ENCODE peak calls at places on chromosomes 6 and 20, in four cellular contexts. T is tibial nerve, M is ovary, I is suprapubic skin. G is an unnamed sample.

GRCh38 chr6:12356983-12357972 is 67.1 kb downstream of the EDN1 start:
- DNase-seq in T (no peak), M (no peak), I (no peak), G (no peak)

GRCh38 chr20:25254986-25255680 is 7.2 kb downstream of the PYGB start:
- DNase-seq in T (no peak), M (no peak), I (peak; percentile 75), G (peak; percentile 86)

GRCh38 chr20:11890331-11891080 is 27.2 kb upstream of the BTBD3 start:
- DNase-seq in T (peak; percentile 56), M (peak; percentile 85), I (peak; percentile 88), G (peak; percentile 91)

GRCh38 chr6:3796396-3796795 is 44.9 kb upstream of the PXDC1 start:
- DNase-seq in T (no peak), M (peak; percentile 37), I (no peak), G (no peak)

GRCh38 chr20:2688041-2688591 is 4.5 kb upstream of the EBF4 start:
- DNase-seq in T (peak; percentile 40), M (peak; percentile 61), I (peak; percentile 77), G (peak; percentile 66)

GRCh38 chr6:26366504-26366903 is 1.5 kb downstream of the BTN3A2 start:
- DNase-seq in T (no peak), M (no peak), I (no peak), G (no peak)

GRCh38 chr20:37426106-37426505 is 80.2 kb downstream of the SRC start:
- DNase-seq in T (no peak), M (no peak), I (no peak), G (no peak)

GRCh38 chr6:37324131-37325033 is 29.4 kb upstream of the RNF8 start:
- DNase-seq in T (no peak), M (no peak), I (no peak), G (no peak)

GRCh38 chr6:340991-341827 is 48.9 kb downstream of the DUSP22 start:
- DNase-seq in T (no peak), M (no peak), I (no peak), G (no peak)

GRCh38 chr20:31605902-31606677 is 1.0 kb downstream of the ID1 start:
- DNase-seq in T (no peak), M (peak; percentile 52), I (no peak), G (peak; percentile 35)

GRCh38 chr6:27767851-27768250 is 144.3 kb downstream of the OR2B2 start:
- DNase-seq in T (no peak), M (no peak), I (no peak), G (no peak)

GRCh38 chr6:159908535-159908934 is 17.7 kb downstream of the MAS1 start:
- DNase-seq in T (no peak), M (no peak), I (no peak), G (no peak)

GRCh38 chr6:43878823-43879495 is 108.9 kb downstream of the VEGFA start:
- DNase-seq in T (no peak), M (no peak), I (no peak), G (peak; percentile 57)

GRCh38 chr6:169131356-169131755 is 122.3 kb downstream of the THBS2 start:
- DNase-seq in T (no peak), M (no peak), I (no peak), G (no peak)

GRCh38 chr20:56202493-56203077 is 45.9 kb upstream of the MC3R start:
- DNase-seq in T (no peak), M (no peak), I (no peak), G (no peak)

GRCh38 chr20:23349338-23350006 is 1.1 kb upstream of the NXT1 start:
- DNase-seq in T (no peak), M (peak; percentile 47), I (no peak), G (no peak)

GRCh38 chr6:87908978-87909802 is 138.5 kb upstream of the SPACA1 start:
- DNase-seq in T (no peak), M (no peak), I (no peak), G (no peak)

GRCh38 chr20:17616480-17617211 is 46.8 kb downstream of the DSTN start:
- DNase-seq in T (no peak), M (peak; percentile 25), I (no peak), G (peak; percentile 24)

GRCh38 chr6:166499350-166500163 is 86.9 kb downstream of the RAMACL start:
- DNase-seq in T (no peak), M (no peak), I (no peak), G (no peak)

GRCh38 chr20:35719717-35720116 is 20.5 kb downstream of the ROMO1 start:
- DNase-seq in T (no peak), M (no peak), I (no peak), G (no peak)

GRCh38 chr20:35721621-35722020 is 20.4 kb downstream of the RBM39 start:
- DNase-seq in T (no peak), M (no peak), I (no peak), G (no peak)

GRCh38 chr20:35721219-35721618 is 20.8 kb downstream of the RBM39 start:
- DNase-seq in T (no peak), M (no peak), I (no peak), G (no peak)

GRCh38 chr20:35720165-35721123 is 21.2 kb downstream of the ROMO1 start:
- DNase-seq in T (no peak), M (no peak), I (no peak), G (no peak)

GRCh38 chr20:35718972-35719635 is 19.9 kb downstream of the ROMO1 start:
- DNase-seq in T (no peak), M (no peak), I (no peak), G (no peak)
- TF ChIP-seq POLR2A in T (no peak), M (no peak), I (no peak), G (no peak)

GRCh38 chr20:64210661-64211369 is 44.7 kb upstream of the PCMTD2 start:
- DNase-seq in T (no peak), M (peak; percentile 52), I (no peak), G (no peak)
- TF ChIP-seq EP300 in T (no peak), M (no peak), I (no peak), G (no peak)

GRCh38 chr20:63709149-63709527 is 1.3 kb downstream of the ZGPAT start:
- DNase-seq in T (no peak), M (peak; percentile 17), I (peak; percentile 73), G (no peak)

GRCh38 chr20:63708301-63709148 is 686 bp downstream of the ZGPAT start:
- DNase-seq in T (no peak), M (peak; percentile 22), I (peak; percentile 79), G (no peak)

GRCh38 chr20:63706852-63707557 is 771 bp downstream of the ARFRP1 start:
- DNase-seq in T (no peak), M (peak; percentile 49), I (peak; percentile 80), G (no peak)

GRCh38 chr20:63706027-63706695 is 1.6 kb downstream of the ARFRP1 start:
- DNase-seq in T (no peak), M (no peak), I (peak; percentile 65), G (no peak)

GRCh38 chr20:63707558-63708300 is at the start of the genes ARFRP1 and ZGPAT:
- DNase-seq in T (peak; percentile 85), M (peak; percentile 88), I (peak; percentile 92), G (peak; percentile 91)
- TF ChIP-seq POLR2A in T (peak; percentile 54), M (peak; percentile 38), I (no peak), G (no peak)

DNA sequence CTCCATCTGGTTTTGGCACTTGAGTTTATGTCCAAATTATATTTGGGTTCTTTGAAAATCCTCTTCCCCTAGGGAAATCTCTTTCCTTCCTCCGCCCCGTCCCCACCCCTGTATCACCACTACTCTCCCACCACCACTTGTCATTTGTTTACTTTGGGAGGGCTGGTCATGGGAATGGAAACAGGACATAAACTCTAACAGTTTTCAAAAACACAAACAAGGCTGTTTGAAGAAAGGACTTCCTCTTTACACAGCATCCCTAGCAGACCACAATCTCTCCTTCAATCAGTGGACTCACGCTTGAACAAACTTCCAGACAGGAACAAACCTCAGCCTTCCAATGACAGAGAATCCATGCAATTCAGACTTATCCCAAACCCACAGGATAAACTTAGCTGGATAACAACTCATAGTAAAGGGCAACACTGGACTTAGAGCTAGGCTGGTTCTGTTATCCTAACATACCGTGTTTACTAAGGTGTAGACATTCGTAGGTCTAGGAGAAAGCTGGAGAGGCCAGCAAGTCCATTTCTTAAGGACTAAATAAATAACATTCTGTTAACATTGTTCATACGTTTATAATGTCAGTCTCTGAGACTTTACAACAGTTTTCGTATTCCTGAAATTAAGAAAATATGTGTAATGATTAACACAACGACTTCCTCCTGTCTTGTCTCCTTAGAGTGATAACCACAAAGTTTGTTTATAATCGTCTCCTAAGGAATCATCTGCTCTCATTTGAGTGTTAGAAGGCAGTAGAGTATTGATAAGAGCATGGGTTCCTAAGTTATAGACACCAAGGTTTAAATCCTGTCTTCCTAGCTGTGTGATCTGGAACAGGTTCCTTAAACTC is 44.1 kb upstream of the CTAGE9 start:
- DNase-seq in T (no peak), M (no peak), I (no peak), G (no peak)
- TF ChIP-seq EP300 in T (no peak), M (no peak), I (no peak), G (no peak)

G was measured in stomach.